ENCODE peak calls at places on chromosomes 4 and X, in six cellular contexts. Y is Peyer's patch, G is uterus, U is ovary, T is prostate gland, X is lower leg skin. S is an unnamed sample.

GRCh38 chr4:54167508-54167907 is 61.6 kb upstream of the PDGFRA start:
- DNase-seq in Y (no peak), G (no peak), U (no peak), T (no peak), X (peak; percentile 13), S (no peak)

GRCh38 chrX:110146521-110146920 is 143.6 kb downstream of the TMEM164 start:
- DNase-seq in Y (peak; percentile 22), G (peak; percentile 51), U (no peak), T (peak; percentile 8), X (no peak), S (no peak)

GRCh38 chr4:71009796-71010588 is 16.5 kb downstream of the DCK start:
- DNase-seq in Y (no peak), G (no peak), U (no peak), T (no peak), X (no peak), S (no peak)

GRCh38 chr4:140108713-140109230 is 45.2 kb downstream of the MAML3 start:
- DNase-seq in Y (no peak), G (no peak), U (no peak), T (no peak), X (no peak), S (no peak)

GRCh38 chr4:176380352-176381157 is 60.8 kb downstream of the SPCS3 start:
- DNase-seq in Y (no peak), G (no peak), U (no peak), T (no peak), X (no peak), S (no peak)

GRCh38 chr4:144366425-144366824 is 225.9 kb upstream of the GYPA start:
- DNase-seq in Y (no peak), G (no peak), U (no peak), T (no peak), X (no peak), S (no peak)

GRCh38 chr4:141807501-141807900 is 171.1 kb downstream of the IL15 start:
- DNase-seq in Y (no peak), G (no peak), U (no peak), T (no peak), X (no peak), S (no peak)

GRCh38 chr4:54687887-54688841 is 30.4 kb downstream of the KIT start:
- DNase-seq in Y (peak; percentile 27), G (no peak), U (no peak), T (no peak), X (no peak), S (no peak)

GRCh38 chrX:110003167-110004156 is 548 bp downstream of the TMEM164 start:
- DNase-seq in Y (peak; percentile 20), G (peak; percentile 21), U (peak; percentile 56), T (peak; percentile 5), X (no peak), S (no peak)

GRCh38 chr4:123232439-123232838 is 164.2 kb upstream of the SPRY1 start:
- DNase-seq in Y (no peak), G (no peak), U (no peak), T (no peak), X (no peak), S (no peak)

GRCh38 chr4:157722146-157722545 is 450.7 kb downstream of the GASK1B start:
- DNase-seq in Y (no peak), G (no peak), U (no peak), T (no peak), X (no peak), S (no peak)

GRCh38 chr4:145602129-145602760 is 16.9 kb upstream of the MMAA start:
- DNase-seq in Y (no peak), G (no peak), U (no peak), T (no peak), X (no peak), S (no peak)

GRCh38 chr4:181968371-181968770 is 274.8 kb upstream of the TENM3 start:
- DNase-seq in Y (no peak), G (no peak), U (no peak), T (no peak), X (no peak), S (no peak)

GRCh38 chr4:173525118-173526033 is 4.7 kb downstream of the HAND2 start:
- DNase-seq in Y (no peak), G (peak; percentile 73), U (peak; percentile 80), T (no peak), X (no peak), S (no peak)

GRCh38 chrX:79366888-79367749 is at the start of gene ITM2A:
- DNase-seq in Y (peak; percentile 63), G (peak; percentile 28), U (peak; percentile 78), T (no peak), X (peak; percentile 87), S (no peak)

GRCh38 chr4:140237616-140238352 is 83.8 kb upstream of the MAML3 start:
- DNase-seq in Y (no peak), G (peak; percentile 86), U (peak; percentile 81), T (peak; percentile 50), X (peak; percentile 94), S (no peak)

GRCh38 chrX:149073464-149073863 is 431.6 kb downstream of the IDS start:
- DNase-seq in Y (no peak), G (no peak), U (no peak), T (no peak), X (no peak), S (no peak)

GRCh38 chrX:135094726-135095125 is 25.6 kb downstream of the ETDB start:
- DNase-seq in Y (no peak), G (no peak), U (no peak), T (no peak), X (no peak), S (no peak)

GRCh38 chr4:120052840-120053239 is 13.8 kb downstream of the MAD2L1 start:
- DNase-seq in Y (no peak), G (peak; percentile 30), U (no peak), T (no peak), X (no peak), S (peak; percentile 8)

GRCh38 chr4:122224348-122224747 is 72.2 kb downstream of the BLTP1 start:
- DNase-seq in Y (no peak), G (no peak), U (no peak), T (no peak), X (no peak), S (no peak)

GRCh38 chr4:4443821-4444220 is 56.9 kb downstream of the NSG1 start:
- DNase-seq in Y (no peak), G (no peak), U (no peak), T (no peak), X (no peak), S (no peak)

GRCh38 chrX:154541896-154542722 is 4.5 kb downstream of the G6PD start:
- DNase-seq in Y (peak; percentile 34), G (peak; percentile 93), U (peak; percentile 90), T (no peak), X (peak; percentile 92), S (peak; percentile 80)

GRCh38 chr4:150461957-150462356 is 120.0 kb upstream of the MAB21L2 start:
- DNase-seq in Y (no peak), G (no peak), U (no peak), T (no peak), X (no peak), S (no peak)

GRCh38 chr4:985123-985830 is 1.6 kb upstream of the IDUA start:
- DNase-seq in Y (peak; percentile 84), G (no peak), U (no peak), T (peak; percentile 76), X (peak; percentile 94), S (no peak)

GRCh38 chr4:21413807-21414370 is 534.7 kb downstream of the KCNIP4 start:
- DNase-seq in Y (no peak), G (no peak), U (no peak), T (no peak), X (no peak), S (no peak)

GRCh38 chr4:742096-742741 is 36.6 kb downstream of the PCGF3 start:
- DNase-seq in Y (no peak), G (no peak), U (no peak), T (no peak), X (no peak), S (no peak)

GRCh38 chr4:108762559-108763225 is at the start of gene ETNPPL:
- DNase-seq in Y (no peak), G (no peak), U (peak; percentile 48), T (no peak), X (no peak), S (no peak)

GRCh38 chrX:73262991-73263390 is 48.3 kb upstream of the NAP1L2 start:
- DNase-seq in Y (no peak), G (no peak), U (no peak), T (no peak), X (no peak), S (no peak)

GRCh38 chr4:89109841-89110540 is 1.3 kb upstream of the TIGD2 start:
- DNase-seq in Y (no peak), G (no peak), U (no peak), T (no peak), X (no peak), S (no peak)
- TF ChIP-seq POLR2A in Y (no peak), G (no peak), U (no peak), T (no peak), X (no peak), S (no peak)

GRCh38 chrX:40644821-40645358 is 2.5 kb downstream of the CXorf38 start:
- DNase-seq in Y (peak; percentile 79), G (peak; percentile 68), U (peak; percentile 46), T (peak; percentile 5), X (no peak), S (peak; percentile 6)
- TF ChIP-seq POLR2A in Y (peak; percentile 75), G (no peak), U (no peak), T (no peak), X (no peak), S (peak; percentile 23)

GRCh38 chr4:44674471-44674870 is 3.7 kb upstream of the GUF1 start:
- DNase-seq in Y (no peak), G (no peak), U (no peak), T (no peak), X (no peak), S (no peak)

GRCh38 chr4:44679060-44679459 is 840 bp downstream of the GUF1 start:
- DNase-seq in Y (no peak), G (no peak), U (no peak), T (no peak), X (no peak), S (no peak)

DNA sequence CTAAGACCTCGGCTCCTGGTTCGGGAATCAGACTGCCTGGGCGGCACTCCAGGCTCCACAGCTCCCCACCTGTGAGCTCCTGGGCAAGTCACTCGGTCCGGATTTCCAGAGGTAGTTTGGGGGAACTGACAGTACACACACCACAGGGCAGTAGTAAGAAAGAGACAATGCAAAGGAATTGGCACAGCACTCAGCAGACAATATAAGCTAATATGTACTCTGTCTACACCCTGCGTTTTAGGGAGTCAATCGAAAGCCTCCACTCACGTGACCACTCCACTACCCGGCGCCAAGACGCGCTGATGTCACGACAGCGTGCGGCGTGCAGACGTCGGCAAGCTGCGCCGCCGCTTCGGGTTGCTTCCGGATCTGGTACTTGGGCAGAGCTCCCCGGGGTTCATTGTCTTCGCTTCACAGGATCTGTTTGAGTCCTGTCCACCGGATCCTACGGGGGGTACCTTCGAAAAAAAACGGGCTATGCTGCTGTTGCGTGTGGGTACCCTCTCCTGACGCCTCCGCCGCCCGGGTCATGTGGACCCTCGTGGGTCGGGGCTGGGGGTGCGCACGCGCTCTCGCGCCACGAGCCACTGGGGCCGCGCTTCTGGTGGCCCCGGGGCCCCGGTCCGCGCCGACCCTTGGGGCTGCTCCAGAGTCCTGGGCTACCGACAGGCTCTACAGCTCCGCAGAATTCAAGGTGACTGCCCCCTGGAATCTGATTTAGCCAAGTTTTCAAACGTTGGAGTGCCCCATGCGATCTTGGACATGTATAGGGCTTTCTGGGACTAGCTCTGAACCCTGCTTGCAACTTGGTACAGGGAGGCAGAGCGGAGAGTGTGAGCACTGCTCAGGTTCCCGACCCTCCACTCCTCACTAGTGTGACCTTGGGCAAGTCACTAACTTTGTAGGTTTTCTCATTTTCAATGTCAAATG is at the start of gene GUF1:
- DNase-seq in Y (peak; percentile 88), G (peak; percentile 82), U (peak; percentile 93), T (peak; percentile 86), X (peak; percentile 97), S (peak; percentile 53)
- TF ChIP-seq POLR2A in Y (peak; percentile 64), G (no peak), U (peak; percentile 62), T (peak; percentile 29), X (no peak), S (peak; percentile 79)

GRCh38 chrX:17414839-17415238 is 39.8 kb downstream of the NHS start:
- DNase-seq in Y (no peak), G (no peak), U (no peak), T (no peak), X (no peak), S (no peak)
- TF ChIP-seq POLR2A in Y (no peak), G (no peak), U (no peak), T (no peak), X (no peak), S (no peak)

S was measured in H54.